ENCODE peak calls at places on chromosome 22, in seven cellular contexts. G, K, A, H, Q, E and R are unnamed samples.

GRCh38 chr22:50600967-50601668 is 525 bp downstream of the MAPK8IP2 start:
- DNase-seq in H (no peak), G (no peak), A (no peak), E (peak), Q (peak), K (no peak), R (no peak)

GRCh38 chr22:48919187-48919590 is 908.5 kb downstream of the BRD1 start:
- DNase-seq in K (peak), Q (peak), H (no peak), G (peak), E (no peak), A (no peak), R (no peak)

GRCh38 chr22:25775501-25775900 is 33.5 kb downstream of the MYO18B start:
- DNase-seq in A (peak), G (peak), K (peak), E (no peak), H (peak), Q (peak), R (peak)

GRCh38 chr22:25235547-25236290 is 16.3 kb downstream of the CRYBB2 start:
- DNase-seq in K (peak), A (peak), G (peak), E (peak), H (peak), Q (peak), R (peak)

GRCh38 chr22:42179616-42180015 is 49.0 kb upstream of the CYP2D6 start:
- DNase-seq in Q (no peak), A (no peak), G (no peak), H (peak), E (no peak), K (no peak), R (peak)

GRCh38 chr22:27105142-27106025 is 448.0 kb downstream of the MIAT start:
- DNase-seq in A (no peak), H (peak), K (no peak), E (no peak), G (no peak), Q (no peak), R (peak)

GRCh38 chr22:21866821-21867527 is 471 bp downstream of the MAPK1 start:
- DNase-seq in Q (peak), A (peak), K (peak), G (no peak), E (no peak), H (no peak), R (no peak)

GRCh38 chr22:33565580-33565995 is 354.7 kb downstream of the LARGE1 start:
- DNase-seq in G (no peak), H (no peak), K (no peak), E (no peak), Q (no peak), A (no peak), R (no peak)

GRCh38 chr22:20741634-20742581 is 32.0 kb upstream of the SERPIND1 start:
- DNase-seq in H (peak), E (peak), A (peak), K (peak), G (no peak), Q (peak), R (peak)

GRCh38 chr22:38239101-38239761 is 33.6 kb downstream of the TMEM184B start:
- DNase-seq in H (peak), Q (no peak), K (no peak), G (no peak), A (peak), E (no peak), R (peak)

GRCh38 chr22:38309614-38310517 is 7.4 kb downstream of the CSNK1E start:
- DNase-seq in E (no peak), K (no peak), H (no peak), G (no peak), Q (no peak), A (no peak), R (peak)

GRCh38 chr22:37330200-37331033 is 48.1 kb downstream of the CYTH4 start:
- DNase-seq in G (peak), K (peak), A (peak), E (no peak), H (peak), Q (peak), R (peak)

GRCh38 chr22:49966716-49967332 is 6.3 kb downstream of the PIM3 start:
- DNase-seq in Q (peak), K (no peak), E (peak), A (no peak), G (peak), H (no peak), R (peak)

GRCh38 chr22:41672780-41673509 is 15.7 kb downstream of the SNU13 start:
- DNase-seq in Q (no peak), A (peak), K (no peak), G (no peak), E (peak), H (no peak), R (peak)

GRCh38 chr22:18024276-18024939 is at the start of gene MICAL3:
- DNase-seq in E (peak), K (peak), H (peak), G (peak), A (peak), Q (peak), R (peak)

GRCh38 chr22:33829549-33830280 is 90.6 kb downstream of the LARGE1 start:
- DNase-seq in E (no peak), K (no peak), A (peak), G (no peak), Q (no peak), H (no peak), R (no peak)

GRCh38 chr22:20441631-20442484 is 4.2 kb upstream of the SCARF2 start:
- DNase-seq in H (no peak), Q (no peak), G (no peak), E (peak), A (no peak), K (no peak), R (peak)

GRCh38 chr22:38203090-38203810 is 1.5 kb downstream of the MAFF start:
- DNase-seq in K (no peak), G (peak), E (no peak), Q (peak), H (peak), A (peak), R (peak)

GRCh38 chr22:17102297-17102667 is 17.5 kb downstream of the IL17RA start:
- DNase-seq in G (no peak), H (no peak), K (no peak), A (no peak), Q (no peak), E (no peak), R (no peak)

GRCh38 chr22:33844273-33844672 is 76.0 kb downstream of the LARGE1 start:
- DNase-seq in G (peak), H (no peak), A (peak), Q (no peak), E (no peak), K (no peak), R (peak)

GRCh38 chr22:36227806-36228205 is 11.5 kb downstream of the APOL2 start:
- DNase-seq in H (no peak), E (no peak), K (no peak), Q (no peak), A (no peak), G (no peak), R (no peak)
- H3K4ac ChIP-seq in H (no peak), E (no peak), K (no peak), Q (no peak), A (no peak), G (no peak), R (no peak)

DNA sequence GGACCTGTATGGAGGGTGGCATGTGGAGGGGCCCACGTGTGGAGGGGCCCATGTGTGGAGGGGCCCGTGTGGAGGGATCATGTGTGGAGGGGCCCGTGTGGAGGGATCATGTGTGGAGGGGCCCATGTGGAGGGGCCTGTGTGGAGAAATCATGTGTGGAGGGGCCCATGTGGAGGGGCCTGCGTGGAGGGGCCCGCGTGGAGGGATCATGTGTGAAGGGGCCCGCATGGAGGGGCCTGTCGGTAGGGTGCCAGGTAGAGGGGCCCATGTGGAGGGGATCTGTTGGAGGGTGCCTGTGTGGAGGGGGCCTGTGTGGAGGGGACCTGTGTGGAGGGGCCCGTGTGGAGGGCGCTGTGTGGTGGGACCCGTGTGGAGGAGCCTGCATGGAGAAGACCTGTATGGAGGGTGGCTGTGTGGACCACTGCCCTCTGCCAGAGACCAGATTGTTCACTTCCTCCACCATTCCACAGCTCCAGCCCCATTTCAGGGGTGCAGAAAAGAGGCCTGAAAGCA is 47.0 kb downstream of the IGLL5 start:
- DNase-seq in K (no peak), G (no peak), A (no peak), E (no peak), Q (no peak), H (no peak), R (no peak)
- H3K4ac ChIP-seq in K (no peak), G (no peak), A (no peak), E (no peak), Q (no peak), H (no peak), R (no peak)

GRCh38 chr22:44848296-44848741 is 95.9 kb downstream of the ARHGAP8 start:
- DNase-seq in Q (no peak), A (no peak), H (peak), E (no peak), K (no peak), G (no peak), R (no peak)

GRCh38 chr22:44848791-44849410 is 96.5 kb downstream of the ARHGAP8 start:
- DNase-seq in E (no peak), Q (no peak), H (no peak), K (no peak), A (no peak), G (no peak), R (no peak)

GRCh38 chr22:44847380-44847779 is 95.0 kb downstream of the ARHGAP8 start:
- DNase-seq in G (no peak), H (no peak), A (no peak), Q (no peak), K (no peak), E (no peak), R (no peak)

GRCh38 chr22:44847892-44848291 is 95.5 kb downstream of the ARHGAP8 start:
- DNase-seq in A (no peak), G (no peak), Q (no peak), K (no peak), E (no peak), H (no peak), R (no peak)

DNA sequence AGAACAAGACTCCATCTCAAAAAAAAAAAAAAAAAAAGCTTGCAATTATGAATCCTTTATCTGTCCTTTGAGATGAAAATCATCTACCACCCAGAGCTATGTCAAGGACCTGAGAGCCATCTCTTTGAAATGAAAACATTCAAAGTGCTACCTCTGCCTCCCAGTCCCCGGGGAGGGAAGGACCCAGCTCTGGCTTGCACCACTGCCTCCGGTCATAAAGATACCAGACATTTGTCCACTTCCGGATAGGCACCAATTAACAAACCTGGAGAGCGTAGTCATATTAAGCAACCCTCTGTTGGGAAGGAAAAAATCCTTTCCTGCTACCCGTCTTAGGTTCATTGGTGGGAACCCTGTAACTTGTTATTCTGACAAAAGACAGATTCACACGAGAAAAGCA is 98.6 kb downstream of the ARHGAP8 start:
- DNase-seq in A (no peak), K (no peak), H (no peak), Q (no peak), E (no peak), G (no peak), R (no peak)
- H3K4ac ChIP-seq in A (no peak), K (no peak), H (no peak), Q (no peak), E (no peak), G (no peak), R (no peak)

GRCh38 chr22:46633334-46633890 is 13.2 kb downstream of the GRAMD4 start:
- DNase-seq in K (no peak), Q (no peak), A (no peak), G (no peak), H (no peak), E (no peak), R (no peak)
- H3K4ac ChIP-seq in K (no peak), Q (no peak), A (no peak), G (no peak), H (no peak), E (no peak), R (no peak)

GRCh38 chr22:44086759-44087158 is 62.7 kb downstream of the PARVB start:
- DNase-seq in A (no peak), K (no peak), G (no peak), E (no peak), H (no peak), Q (no peak), R (no peak)
- H3K4ac ChIP-seq in A (no peak), K (no peak), G (no peak), E (no peak), H (no peak), Q (no peak), R (no peak)

GRCh38 chr22:23563111-23563510 is 17.0 kb downstream of the IGLL1 start:
- DNase-seq in H (no peak), E (no peak), G (no peak), K (no peak), Q (no peak), A (no peak), R (no peak)
- H3K4ac ChIP-seq in H (no peak), E (no peak), G (no peak), K (no peak), Q (no peak), A (no peak), R (no peak)

GRCh38 chr22:29658171-29658570 is 54.7 kb downstream of the NF2 start:
- DNase-seq in E (no peak), Q (no peak), G (no peak), K (no peak), H (no peak), A (no peak), R (no peak)

GRCh38 chr22:29660021-29660420 is 56.6 kb downstream of the NF2 start:
- DNase-seq in A (no peak), Q (no peak), K (no peak), E (no peak), H (no peak), G (no peak), R (no peak)

GRCh38 chr22:29650370-29650769 is 46.9 kb downstream of the NF2 start:
- DNase-seq in Q (no peak), A (no peak), H (no peak), K (no peak), E (no peak), G (no peak), R (no peak)

GRCh38 chr22:29654420-29654819 is 51.0 kb downstream of the NF2 start:
- DNase-seq in G (no peak), K (no peak), Q (no peak), H (no peak), A (peak), E (peak), R (no peak)
- H3K4ac ChIP-seq in G (no peak), K (no peak), Q (no peak), H (no peak), A (no peak), E (no peak), R (no peak)

GRCh38 chr22:30882974-30883533 is 85.5 kb downstream of the MORC2 start:
- DNase-seq in Q (no peak), K (no peak), E (no peak), G (no peak), H (no peak), A (no peak), R (no peak)

GRCh38 chr22:30880847-30881246 is 87.7 kb downstream of the MORC2 start:
- DNase-seq in E (no peak), H (no peak), K (no peak), Q (no peak), G (no peak), A (no peak), R (no peak)

GRCh38 chr22:30882181-30882771 is 86.3 kb downstream of the MORC2 start:
- DNase-seq in E (no peak), H (no peak), G (no peak), Q (no peak), K (no peak), A (peak), R (no peak)

GRCh38 chr22:30880181-30880601 is 88.4 kb downstream of the MORC2 start:
- DNase-seq in A (no peak), G (no peak), Q (no peak), H (no peak), K (no peak), E (no peak), R (no peak)

GRCh38 chr22:30881361-30882180 is 87.0 kb downstream of the MORC2 start:
- DNase-seq in E (no peak), A (peak), Q (no peak), G (no peak), K (peak), H (no peak), R (no peak)
- H3K4ac ChIP-seq in E (no peak), A (no peak), Q (no peak), G (no peak), K (peak), H (no peak), R (no peak)

GRCh38 chr22:39923689-39924088 is 22.8 kb downstream of the GRAP2 start:
- DNase-seq in A (no peak), G (no peak), E (no peak), K (no peak), Q (no peak), H (no peak), R (no peak)
- H3K4ac ChIP-seq in A (no peak), G (no peak), E (no peak), K (no peak), Q (no peak), H (no peak), R (no peak)